ENCODE peak calls at places on chromosomes 4 and X, in six cellular contexts. One of them, this sample, is unnamed.

GRCh38 chr4:40721730-40722171 is 28.0 kb upstream of the NSUN7 start:
- DNase-seq in GM23248: peak
- DNase-seq in adipocyte: no peak
- DNase-seq in keratinocyte: no peak
- DNase-seq in HCT116: no peak
- DNase-seq in SK-N-MC: no peak
- DNase-seq in this sample: no peak

GRCh38 chr4:53221832-53222480 is 143.9 kb downstream of the SCFD2 start:
- DNase-seq in HCT116: no peak
- DNase-seq in keratinocyte: no peak
- DNase-seq in GM23248: no peak
- DNase-seq in adipocyte: no peak
- DNase-seq in SK-N-MC: no peak
- DNase-seq in this sample: no peak

GRCh38 chr4:150867148-150867547 is 147.9 kb downstream of the LRBA start:
- DNase-seq in adipocyte: peak
- DNase-seq in keratinocyte: peak
- DNase-seq in GM23248: peak
- DNase-seq in SK-N-MC: peak
- DNase-seq in HCT116: peak
- DNase-seq in this sample: peak

GRCh38 chr4:73704314-73705055 is 35.9 kb upstream of the CXCL8 start:
- DNase-seq in GM23248: peak
- DNase-seq in adipocyte: peak
- DNase-seq in HCT116: peak
- DNase-seq in SK-N-MC: peak
- DNase-seq in keratinocyte: peak
- DNase-seq in this sample: peak

GRCh38 chr4:8393593-8394038 is 46.9 kb downstream of the ACOX3 start:
- DNase-seq in keratinocyte: no peak
- DNase-seq in GM23248: peak
- DNase-seq in HCT116: no peak
- DNase-seq in SK-N-MC: no peak
- DNase-seq in adipocyte: peak
- DNase-seq in this sample: peak

GRCh38 chr4:19030048-19030447 is 1008.5 kb upstream of the LCORL start:
- DNase-seq in keratinocyte: no peak
- DNase-seq in SK-N-MC: no peak
- DNase-seq in GM23248: no peak
- DNase-seq in adipocyte: peak
- DNase-seq in HCT116: no peak
- DNase-seq in this sample: no peak

GRCh38 chrX:27910412-27910811 is 70.8 kb downstream of the DCAF8L1 start:
- DNase-seq in adipocyte: no peak
- DNase-seq in GM23248: no peak
- DNase-seq in SK-N-MC: no peak
- DNase-seq in HCT116: no peak
- DNase-seq in keratinocyte: no peak
- DNase-seq in this sample: no peak

GRCh38 chrX:130176354-130176776 is 4.6 kb downstream of the RAB33A start:
- DNase-seq in GM23248: peak
- DNase-seq in keratinocyte: no peak
- DNase-seq in HCT116: no peak
- DNase-seq in adipocyte: no peak
- DNase-seq in SK-N-MC: no peak
- DNase-seq in this sample: no peak

GRCh38 chrX:51837926-51838325 is 55.5 kb upstream of the MAGED1 start:
- DNase-seq in SK-N-MC: peak
- DNase-seq in adipocyte: peak
- DNase-seq in GM23248: peak
- DNase-seq in keratinocyte: no peak
- DNase-seq in HCT116: no peak
- DNase-seq in this sample: peak

GRCh38 chr4:181432347-181432746 is 810.9 kb upstream of the TENM3 start:
- DNase-seq in GM23248: no peak
- DNase-seq in HCT116: no peak
- DNase-seq in keratinocyte: no peak
- DNase-seq in SK-N-MC: no peak
- DNase-seq in adipocyte: no peak
- DNase-seq in this sample: no peak

GRCh38 chr4:38128478-38129451 is 168.6 kb downstream of the PTTG2 start:
- DNase-seq in adipocyte: no peak
- DNase-seq in keratinocyte: peak
- DNase-seq in SK-N-MC: no peak
- DNase-seq in GM23248: peak
- DNase-seq in HCT116: peak
- DNase-seq in this sample: peak

GRCh38 chr4:77797239-77797638 is 21.9 kb downstream of the CNOT6L start:
- DNase-seq in SK-N-MC: no peak
- DNase-seq in keratinocyte: no peak
- DNase-seq in GM23248: peak
- DNase-seq in adipocyte: peak
- DNase-seq in HCT116: no peak
- DNase-seq in this sample: no peak

GRCh38 chrX:123779908-123780396 is 47.1 kb upstream of the THOC2 start:
- DNase-seq in GM23248: no peak
- DNase-seq in SK-N-MC: no peak
- DNase-seq in adipocyte: no peak
- DNase-seq in keratinocyte: no peak
- DNase-seq in HCT116: no peak
- DNase-seq in this sample: peak

DNA sequence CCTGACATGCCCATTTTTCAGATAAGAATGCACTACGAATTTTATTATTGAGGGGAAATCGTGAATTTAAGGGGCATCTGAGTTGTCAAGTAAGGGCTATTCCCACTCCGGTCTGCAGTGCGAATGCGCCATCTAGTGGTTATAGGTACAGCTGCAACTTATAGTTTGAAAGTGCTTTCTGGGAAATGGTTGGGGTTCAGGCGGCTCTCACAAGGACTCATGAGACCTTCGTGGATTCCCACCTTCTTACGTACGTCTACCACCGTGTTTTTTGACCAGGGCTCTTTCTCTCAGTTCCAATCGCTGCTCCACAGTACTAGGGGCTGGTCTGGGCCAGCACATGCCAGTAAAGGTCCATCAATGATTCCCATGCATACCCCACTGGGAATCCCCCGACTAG is 12.3 kb downstream of the MSL3 start:
- DNase-seq in GM23248: peak
- DNase-seq in adipocyte: peak
- DNase-seq in SK-N-MC: peak
- DNase-seq in HCT116: peak
- DNase-seq in keratinocyte: peak
- DNase-seq in this sample: no peak
- H3K9ac ChIP-seq in GM23248: no peak
- H3K9ac ChIP-seq in adipocyte: no peak
- H3K9ac ChIP-seq in SK-N-MC: no peak
- H3K9ac ChIP-seq in HCT116: no peak
- H3K9ac ChIP-seq in keratinocyte: no peak
- H3K9ac ChIP-seq in this sample: no peak

GRCh38 chrX:14030248-14030592 is 528 bp upstream of the GEMIN8 start:
- DNase-seq in HCT116: no peak
- DNase-seq in keratinocyte: no peak
- DNase-seq in adipocyte: peak
- DNase-seq in SK-N-MC: no peak
- DNase-seq in GM23248: peak
- DNase-seq in this sample: no peak

GRCh38 chrX:14029039-14029424 is 660 bp downstream of the GEMIN8 start:
- DNase-seq in GM23248: no peak
- DNase-seq in HCT116: no peak
- DNase-seq in adipocyte: peak
- DNase-seq in SK-N-MC: no peak
- DNase-seq in keratinocyte: no peak
- DNase-seq in this sample: no peak

GRCh38 chrX:14029425-14030247 is at the start of gene GEMIN8:
- DNase-seq in HCT116: peak
- DNase-seq in SK-N-MC: peak
- DNase-seq in GM23248: peak
- DNase-seq in keratinocyte: peak
- DNase-seq in adipocyte: peak
- DNase-seq in this sample: peak

GRCh38 chrX:14028473-14028872 is 1.2 kb downstream of the GEMIN8 start:
- DNase-seq in adipocyte: no peak
- DNase-seq in SK-N-MC: no peak
- DNase-seq in GM23248: no peak
- DNase-seq in keratinocyte: no peak
- DNase-seq in HCT116: no peak
- DNase-seq in this sample: no peak

DNA sequence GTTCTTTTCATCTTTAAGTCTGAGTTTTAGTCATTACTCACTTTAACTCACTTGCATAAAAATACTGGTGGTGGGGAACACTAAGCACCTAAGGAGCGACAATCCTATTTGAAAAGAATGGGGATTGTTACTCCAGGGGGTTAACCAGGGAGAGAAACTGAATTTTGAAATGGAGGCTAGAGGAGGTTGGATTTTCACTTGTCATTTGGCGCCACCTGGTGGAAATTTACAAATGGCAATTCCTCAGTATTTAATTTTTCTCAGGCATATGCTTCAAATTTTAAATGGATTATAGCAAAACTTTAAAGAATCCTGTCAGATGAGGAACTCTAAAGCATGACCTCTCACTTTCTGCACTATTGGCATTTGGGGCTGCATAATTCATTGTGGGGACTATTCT is 2.7 kb upstream of the GEMIN8 start:
- DNase-seq in GM23248: peak
- DNase-seq in adipocyte: peak
- DNase-seq in HCT116: no peak
- DNase-seq in keratinocyte: no peak
- DNase-seq in SK-N-MC: peak
- DNase-seq in this sample: peak
- H3K9ac ChIP-seq in GM23248: no peak
- H3K9ac ChIP-seq in adipocyte: no peak
- H3K9ac ChIP-seq in HCT116: no peak
- H3K9ac ChIP-seq in keratinocyte: no peak
- H3K9ac ChIP-seq in SK-N-MC: no peak
- H3K9ac ChIP-seq in this sample: no peak

GRCh38 chrX:40644821-40645358 is 2.5 kb downstream of the CXorf38 start:
- DNase-seq in HCT116: no peak
- DNase-seq in keratinocyte: no peak
- DNase-seq in adipocyte: peak
- DNase-seq in SK-N-MC: no peak
- DNase-seq in GM23248: peak
- DNase-seq in this sample: peak
- H3K9ac ChIP-seq in HCT116: no peak
- H3K9ac ChIP-seq in keratinocyte: peak
- H3K9ac ChIP-seq in adipocyte: peak
- H3K9ac ChIP-seq in SK-N-MC: no peak
- H3K9ac ChIP-seq in GM23248: peak
- H3K9ac ChIP-seq in this sample: peak

GRCh38 chr4:86961103-86961502 is 26.3 kb downstream of the AFF1 start:
- DNase-seq in keratinocyte: no peak
- DNase-seq in SK-N-MC: no peak
- DNase-seq in adipocyte: no peak
- DNase-seq in GM23248: no peak
- DNase-seq in HCT116: no peak
- DNase-seq in this sample: no peak
- H3K9ac ChIP-seq in keratinocyte: no peak
- H3K9ac ChIP-seq in SK-N-MC: peak
- H3K9ac ChIP-seq in adipocyte: no peak
- H3K9ac ChIP-seq in GM23248: no peak
- H3K9ac ChIP-seq in HCT116: no peak
- H3K9ac ChIP-seq in this sample: no peak

DNA sequence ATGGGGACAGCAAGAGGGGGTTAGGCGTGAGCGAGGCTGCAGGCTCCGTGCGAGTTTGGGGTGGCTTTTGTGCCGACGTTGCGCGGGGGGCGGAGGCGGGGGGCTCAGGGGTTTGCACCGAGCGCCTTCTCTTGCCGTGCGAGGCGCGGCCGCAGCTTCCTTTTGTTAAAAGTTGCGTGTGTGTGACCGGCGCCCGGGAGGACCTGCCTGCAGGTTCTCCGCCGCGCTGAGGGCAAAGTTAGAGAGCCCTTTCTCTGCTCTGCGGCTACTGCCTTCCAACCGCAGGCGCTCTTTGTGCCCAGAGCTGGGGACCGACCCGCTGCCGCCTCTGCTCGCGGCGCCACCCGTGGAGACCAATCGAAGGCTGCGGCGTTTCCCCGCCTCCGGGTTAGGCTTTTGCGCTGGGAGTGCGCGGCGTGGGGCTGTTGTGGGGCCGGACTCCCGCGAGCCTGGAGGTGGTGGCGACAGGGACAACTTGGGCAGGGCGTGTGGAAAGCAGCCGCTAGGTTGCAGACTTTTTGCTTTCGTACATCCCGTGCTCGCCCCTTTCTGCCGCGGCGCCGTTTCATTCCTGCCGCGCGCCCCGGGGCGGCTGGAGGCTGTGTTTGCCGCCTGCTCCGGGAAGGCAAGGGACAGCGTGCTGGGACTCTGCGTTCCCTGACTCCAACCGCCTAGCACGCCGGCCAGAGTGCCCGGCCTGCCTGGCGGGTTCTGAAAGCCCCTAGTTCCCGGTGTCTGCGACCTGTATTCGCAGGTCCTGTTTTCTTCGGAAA is 750 bp downstream of the KIT start:
- DNase-seq in adipocyte: peak
- DNase-seq in HCT116: peak
- DNase-seq in SK-N-MC: no peak
- DNase-seq in keratinocyte: no peak
- DNase-seq in GM23248: peak
- DNase-seq in this sample: peak
- H3K9ac ChIP-seq in adipocyte: peak
- H3K9ac ChIP-seq in HCT116: peak
- H3K9ac ChIP-seq in SK-N-MC: peak
- H3K9ac ChIP-seq in keratinocyte: peak
- H3K9ac ChIP-seq in GM23248: peak
- H3K9ac ChIP-seq in this sample: peak

GRCh38 chrX:119981286-119982070 is 37.9 kb upstream of the NKAP start:
- DNase-seq in GM23248: peak
- DNase-seq in SK-N-MC: no peak
- DNase-seq in HCT116: peak
- DNase-seq in keratinocyte: no peak
- DNase-seq in adipocyte: peak
- DNase-seq in this sample: peak
- H3K9ac ChIP-seq in GM23248: no peak
- H3K9ac ChIP-seq in SK-N-MC: no peak
- H3K9ac ChIP-seq in HCT116: no peak
- H3K9ac ChIP-seq in keratinocyte: no peak
- H3K9ac ChIP-seq in adipocyte: no peak
- H3K9ac ChIP-seq in this sample: no peak

GRCh38 chr4:48752726-48753125 is 27.4 kb downstream of the FRYL start:
- DNase-seq in adipocyte: no peak
- DNase-seq in SK-N-MC: no peak
- DNase-seq in keratinocyte: no peak
- DNase-seq in HCT116: no peak
- DNase-seq in GM23248: no peak
- DNase-seq in this sample: no peak

GRCh38 chr4:48748949-48749596 is 31.0 kb downstream of the FRYL start:
- DNase-seq in HCT116: no peak
- DNase-seq in keratinocyte: no peak
- DNase-seq in adipocyte: no peak
- DNase-seq in GM23248: no peak
- DNase-seq in SK-N-MC: no peak
- DNase-seq in this sample: no peak

GRCh38 chr4:48756689-48757220 is 23.3 kb downstream of the FRYL start:
- DNase-seq in adipocyte: no peak
- DNase-seq in HCT116: no peak
- DNase-seq in SK-N-MC: no peak
- DNase-seq in keratinocyte: no peak
- DNase-seq in GM23248: peak
- DNase-seq in this sample: no peak

GRCh38 chr4:48755287-48755686 is 24.8 kb downstream of the FRYL start:
- DNase-seq in SK-N-MC: no peak
- DNase-seq in adipocyte: no peak
- DNase-seq in keratinocyte: no peak
- DNase-seq in GM23248: no peak
- DNase-seq in HCT116: no peak
- DNase-seq in this sample: no peak

GRCh38 chr4:48752256-48752655 is 27.8 kb downstream of the FRYL start:
- DNase-seq in adipocyte: no peak
- DNase-seq in HCT116: no peak
- DNase-seq in GM23248: no peak
- DNase-seq in SK-N-MC: no peak
- DNase-seq in keratinocyte: no peak
- DNase-seq in this sample: no peak
- H3K9ac ChIP-seq in adipocyte: no peak
- H3K9ac ChIP-seq in HCT116: no peak
- H3K9ac ChIP-seq in GM23248: no peak
- H3K9ac ChIP-seq in SK-N-MC: no peak
- H3K9ac ChIP-seq in keratinocyte: no peak
- H3K9ac ChIP-seq in this sample: no peak

This sample was measured in colonic mucosa.